ENCODE peak calls at places on chromosome 5, in five cellular contexts. N is keratinocyte, M is KG1, V is GM19239, T is NCI-H774. U is an unnamed sample.

GRCh38 chr5:38891563-38891962 is 45.8 kb downstream of the OSMR start:
- DNase-seq in N (no peak), M (no peak), V (no peak), T (no peak), U (no peak)

GRCh38 chr5:135239461-135240282 is 159.4 kb downstream of the MACROH2A1 start:
- DNase-seq in N (no peak), M (no peak), V (no peak), T (no peak), U (no peak)

GRCh38 chr5:76177974-76178373 is 94.8 kb downstream of the SV2C start:
- DNase-seq in N (no peak), M (no peak), V (no peak), T (no peak), U (no peak)

GRCh38 chr5:80961376-80962281 is 1.5 kb downstream of the RASGRF2 start:
- DNase-seq in N (no peak), M (no peak), V (no peak), T (no peak), U (peak)

GRCh38 chr5:139872052-139872766 is 76.6 kb downstream of the PSD2 start:
- DNase-seq in N (no peak), M (no peak), V (no peak), T (no peak), U (peak)

GRCh38 chr5:74017112-74017511 is 391.1 kb downstream of the ARHGEF28 start:
- DNase-seq in N (peak), M (no peak), V (no peak), T (no peak), U (no peak)

GRCh38 chr5:72241346-72242003 is 78.6 kb downstream of the MRPS27 start:
- DNase-seq in N (no peak), M (no peak), V (no peak), T (peak), U (no peak)

GRCh38 chr5:5203441-5203840 is 63.3 kb downstream of the ADAMTS16 start:
- DNase-seq in N (no peak), M (no peak), V (no peak), T (no peak), U (no peak)

GRCh38 chr5:157540124-157540523 is 35.5 kb downstream of the ADAM19 start:
- DNase-seq in N (no peak), M (no peak), V (no peak), T (no peak), U (no peak)